ENCODE peak calls at places on chromosome 17, in seven cellular contexts. T, R, Y, J, K, O and S are unnamed samples.

GRCh38 chr17:57256708-57257112 is 387 bp downstream of the MSI2 start:
- DNase-seq in T (peak; percentile 19), R (peak; percentile 46), Y (peak; percentile 42), J (peak; percentile 33), K (peak; percentile 24), O (peak; percentile 34), S (no peak)

GRCh38 chr17:31216053-31216751 is 80.8 kb downstream of the OMG start:
- DNase-seq in T (peak; percentile 84), R (peak; percentile 70), Y (peak; percentile 58), J (peak; percentile 82), K (no peak), O (no peak), S (no peak)

GRCh38 chr17:39027037-39027436 is 59.8 kb upstream of the FBXO47 start:
- DNase-seq in T (peak; percentile 12), R (no peak), Y (peak; percentile 23), J (no peak), K (peak; percentile 46), O (peak; percentile 75), S (peak; percentile 80)

GRCh38 chr17:62792122-62792800 is 15.9 kb downstream of the MARCHF10 start:
- DNase-seq in T (peak; percentile 98), R (peak; percentile 18), Y (no peak), J (peak; percentile 97), K (no peak), O (no peak), S (no peak)

GRCh38 chr17:6667516-6667915 is 16.0 kb downstream of the C17orf100 start:
- DNase-seq in T (no peak), R (peak; percentile 17), Y (no peak), J (no peak), K (no peak), O (no peak), S (no peak)

GRCh38 chr17:34961093-34961911 is at the start of the genes CCT6B and ZNF830:
- DNase-seq in T (peak; percentile 97), R (peak; percentile 98), Y (peak; percentile 90), J (peak; percentile 94), K (peak; percentile 93), O (peak; percentile 94), S (peak; percentile 95)

GRCh38 chr17:12712941-12713340 is 47.3 kb downstream of the MYOCD start:
- DNase-seq in T (no peak), R (no peak), Y (no peak), J (no peak), K (peak; percentile 59), O (no peak), S (no peak)

GRCh38 chr17:40283662-40284061 is 4.0 kb upstream of the CDC6 start:
- DNase-seq in T (peak; percentile 89), R (no peak), Y (no peak), J (peak; percentile 95), K (no peak), O (no peak), S (no peak)

GRCh38 chr17:39018267-39019134 is 51.3 kb upstream of the FBXO47 start:
- DNase-seq in T (no peak), R (peak; percentile 85), Y (no peak), J (no peak), K (no peak), O (no peak), S (no peak)

GRCh38 chr17:7144203-7144602 is 29.6 kb upstream of the ASGR2 start:
- DNase-seq in T (no peak), R (no peak), Y (no peak), J (no peak), K (no peak), O (no peak), S (no peak)

GRCh38 chr17:32461853-32462617 is 17.7 kb downstream of the PSMD11 start:
- DNase-seq in T (peak; percentile 82), R (peak; percentile 75), Y (peak; percentile 49), J (peak; percentile 55), K (peak; percentile 45), O (peak; percentile 63), S (no peak)

GRCh38 chr17:29156781-29157180 is 23.4 kb downstream of the MYO18A start:
- DNase-seq in T (no peak), R (no peak), Y (no peak), J (no peak), K (no peak), O (no peak), S (no peak)

GRCh38 chr17:30219833-30220232 is 15.7 kb downstream of the SLC6A4 start:
- DNase-seq in T (no peak), R (no peak), Y (no peak), J (no peak), K (no peak), O (no peak), S (no peak)

GRCh38 chr17:54903375-54903774 is 2.7 kb downstream of the TOM1L1 start:
- DNase-seq in T (no peak), R (no peak), Y (no peak), J (no peak), K (no peak), O (peak; percentile 19), S (peak; percentile 16)

GRCh38 chr17:38619937-38620550 is 14.3 kb upstream of the SRCIN1 start:
- DNase-seq in T (no peak), R (no peak), Y (no peak), J (no peak), K (no peak), O (no peak), S (no peak)

GRCh38 chr17:8384801-8385335 is 1.9 kb upstream of the RPL26 start:
- DNase-seq in T (peak; percentile 93), R (no peak), Y (no peak), J (peak; percentile 77), K (no peak), O (no peak), S (no peak)

GRCh38 chr17:54902611-54903010 is 2.0 kb downstream of the TOM1L1 start:
- DNase-seq in T (no peak), R (no peak), Y (no peak), J (no peak), K (no peak), O (no peak), S (no peak)

GRCh38 chr17:30323895-30324319 is 9.9 kb downstream of the TMIGD1 start:
- DNase-seq in T (peak; percentile 66), R (peak; percentile 78), Y (peak; percentile 66), J (peak; percentile 30), K (peak; percentile 44), O (peak; percentile 49), S (peak; percentile 20)

GRCh38 chr17:8409966-8410881 is 12.6 kb upstream of the RNF222 start:
- DNase-seq in T (peak; percentile 87), R (peak; percentile 77), Y (peak; percentile 93), J (peak; percentile 82), K (peak; percentile 89), O (peak; percentile 91), S (peak; percentile 83)

GRCh38 chr17:72345536-72345935 is 224.7 kb downstream of the SOX9 start:
- DNase-seq in T (no peak), R (no peak), Y (no peak), J (no peak), K (no peak), O (no peak), S (no peak)

GRCh38 chr17:49514374-49514738 is 19.3 kb downstream of the NGFR start:
- DNase-seq in T (peak; percentile 26), R (peak; percentile 35), Y (no peak), J (no peak), K (no peak), O (no peak), S (no peak)
- TF ChIP-seq CTCF in T (peak; percentile 48), R (no peak), Y (no peak), J (peak; percentile 50), K (no peak), O (no peak), S (peak; percentile 7)

GRCh38 chr17:41585301-41585700 is 1.4 kb downstream of the KRT14 start:
- DNase-seq in T (no peak), R (no peak), Y (no peak), J (no peak), K (no peak), O (no peak), S (no peak)
- H3K4me3 ChIP-seq in T (no peak overlapping the region), R (no peak overlapping the region), Y (no peak overlapping the region), J (no peak overlapping the region), K (no peak overlapping the region), O (no peak overlapping the region), S (no peak overlapping the region)

GRCh38 chr17:67891481-67892119 is 66.3 kb downstream of the BPTF start:
- DNase-seq in T (peak; percentile 79), R (peak; percentile 7), Y (peak; percentile 62), J (peak; percentile 49), K (no peak), O (peak; percentile 14), S (no peak)
- TF ChIP-seq CTCF in T (peak; percentile 42), R (no peak), Y (peak; percentile 65), J (peak; percentile 45), K (no peak), O (peak; percentile 17), S (no peak)

GRCh38 chr17:2289878-2290478 is 13.6 kb downstream of the SMG6 start:
- DNase-seq in T (peak; percentile 11), R (no peak), Y (no peak), J (no peak), K (no peak), O (no peak), S (no peak)
- H3K4me3 ChIP-seq in T (no peak overlapping the region), R (no peak overlapping the region), Y (no peak overlapping the region), J (no peak overlapping the region), K (no peak overlapping the region), O (no peak overlapping the region), S (no peak overlapping the region)

DNA sequence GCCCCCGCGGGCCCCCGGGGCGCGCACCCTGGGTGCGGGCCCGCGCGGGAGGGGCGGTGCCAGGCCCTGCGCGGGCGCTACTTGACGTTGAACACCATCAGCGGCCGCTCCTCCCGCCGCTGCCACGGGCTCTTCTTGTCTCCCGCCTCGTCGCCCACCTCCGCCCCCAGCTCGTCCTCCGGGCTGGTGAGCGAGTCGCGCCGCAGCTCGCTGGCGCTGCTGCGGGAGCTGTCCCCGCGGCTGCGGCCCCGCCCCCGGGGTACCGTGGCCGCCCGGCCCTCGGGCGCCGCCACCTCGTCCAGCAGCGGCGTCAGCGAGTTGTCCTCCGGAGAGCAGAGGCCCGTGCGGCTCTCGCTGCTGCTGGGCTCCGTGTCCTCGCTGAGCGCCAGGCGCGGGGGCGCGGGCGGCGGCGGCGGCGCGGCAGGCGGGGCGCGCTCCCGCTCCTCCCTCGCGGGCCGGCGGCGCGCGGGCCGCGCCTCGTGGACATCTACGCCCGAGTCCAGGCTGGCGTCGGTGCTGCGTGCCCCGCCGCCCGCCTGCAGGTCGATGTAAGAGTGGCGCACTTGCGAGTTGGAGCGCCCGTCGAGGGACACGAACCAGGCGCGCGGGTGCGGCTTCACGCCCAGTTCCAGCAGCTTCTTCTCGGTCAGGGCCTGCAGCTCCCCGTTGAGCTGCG is 8.7 kb downstream of the GRN start:
- DNase-seq in T (peak; percentile 11), R (no peak), Y (peak; percentile 24), J (no peak), K (no peak), O (peak; percentile 41), S (no peak)
- TF ChIP-seq CTCF in T (no peak), R (no peak), Y (no peak), J (no peak), K (no peak), O (no peak), S (no peak)

GRCh38 chr17:81517009-81517338 is 4.4 kb upstream of the ACTG1 start:
- DNase-seq in T (no peak), R (no peak), Y (no peak), J (no peak), K (no peak), O (no peak), S (peak; percentile 21)
- H3K4me3 ChIP-seq in T (no peak overlapping the region), R (no peak overlapping the region), Y (no peak overlapping the region), J (peak overlapping the region; percentile 72), K (no peak overlapping the region), O (peak overlapping the region; percentile 82), S (peak overlapping the region; percentile 86)